ENCODE peak calls at places on chromosomes 13 and 19, in five cellular contexts. S is HL-60, U is psoas muscle, R is ovary, W is foreskin fibroblast. G is an unnamed sample.

GRCh38 chr13:52713894-52714293 is 25.7 kb downstream of the CNMD start:
- DNase-seq in R (no peak), W (peak), S (peak), U (no peak), G (no peak)

GRCh38 chr19:34317311-34317927 is 47.6 kb upstream of the GPI start:
- DNase-seq in W (peak), U (no peak), R (no peak), S (no peak), G (peak)

GRCh38 chr13:45321230-45321629 is 19.8 kb downstream of the TPT1 start:
- DNase-seq in R (no peak), W (no peak), S (peak), U (no peak), G (no peak)

GRCh38 chr19:47020992-47021496 is 1.4 kb downstream of the NPAS1 start:
- DNase-seq in S (no peak), R (no peak), U (no peak), W (peak), G (no peak)

GRCh38 chr19:58492265-58492664 is 16.1 kb downstream of the ZNF446 start:
- DNase-seq in S (no peak), W (no peak), R (no peak), U (no peak), G (no peak)

GRCh38 chr19:47637550-47637949 is 28.6 kb downstream of the BICRA start:
- DNase-seq in R (no peak), S (peak), U (peak), W (peak), G (no peak)

GRCh38 chr13:108508263-108508662 is 121.1 kb upstream of the MYO16 start:
- DNase-seq in U (no peak), R (no peak), S (peak), W (peak), G (peak)

GRCh38 chr13:31653730-31654129 is 85.6 kb upstream of the RXFP2 start:
- DNase-seq in S (no peak), R (no peak), U (no peak), W (no peak), G (no peak)

GRCh38 chr13:75801388-75801787 is 165.3 kb downstream of the LMO7 start:
- DNase-seq in U (no peak), R (no peak), S (no peak), W (no peak), G (no peak)

GRCh38 chr13:93727301-93728141 is 500.9 kb downstream of the GPC6 start:
- DNase-seq in W (peak), R (no peak), S (no peak), U (no peak), G (no peak)

GRCh38 chr13:25943666-25944065 is 108.2 kb downstream of the SHISA2 start:
- DNase-seq in U (no peak), S (peak), R (no peak), W (peak), G (peak)

GRCh38 chr13:41004875-41005693 is 14.0 kb downstream of the ELF1 start:
- DNase-seq in U (no peak), W (no peak), S (peak), R (no peak), G (no peak)

GRCh38 chr13:27508802-27509201 is 58.4 kb upstream of the MTIF3 start:
- DNase-seq in R (no peak), U (no peak), S (no peak), W (no peak), G (no peak)

GRCh38 chr13:97160421-97160820 is 61.7 kb upstream of the MBNL2 start:
- DNase-seq in R (no peak), W (no peak), S (no peak), U (no peak), G (no peak)

GRCh38 chr13:36787181-36787580 is 31.8 kb upstream of the RFXAP start:
- DNase-seq in S (no peak), U (no peak), R (no peak), W (no peak), G (peak)

GRCh38 chr13:25446261-25446660 is 74.5 kb downstream of the ATP8A2 start:
- DNase-seq in S (no peak), U (no peak), R (no peak), W (no peak), G (no peak)

GRCh38 chr19:44747739-44748425 is 626 bp upstream of the BCL3 start:
- DNase-seq in W (peak), R (peak), S (peak), U (peak), G (no peak)

GRCh38 chr13:113106053-113106452 is 462 bp downstream of the F7 start:
- DNase-seq in W (no peak), S (no peak), U (no peak), R (no peak), G (no peak)

GRCh38 chr13:112664501-112665203 is 25.2 kb upstream of the ATP11A start:
- DNase-seq in U (no peak), R (no peak), W (peak), S (no peak), G (peak)

GRCh38 chr13:99585609-99586008 is 84.3 kb downstream of the TM9SF2 start:
- DNase-seq in W (no peak), R (no peak), S (no peak), U (no peak), G (no peak)

GRCh38 chr13:100913143-100913542 is 238.5 kb upstream of the TMTC4 start:
- DNase-seq in U (no peak), W (no peak), S (no peak), R (no peak), G (no peak)

GRCh38 chr13:111897178-111897845 is 169.6 kb upstream of the SOX1 start:
- DNase-seq in R (no peak), U (no peak), W (no peak), S (no peak), G (no peak)

GRCh38 chr19:43078311-43078710 is 4.2 kb downstream of the PSG2 start:
- DNase-seq in S (no peak), U (no peak), R (no peak), W (peak), G (peak)

GRCh38 chr13:33466262-33466661 is 180.7 kb upstream of the STARD13 start:
- DNase-seq in R (no peak), U (no peak), W (no peak), S (no peak), G (no peak)
- TF ChIP-seq CTCF in R (no peak), U (no peak), W (no peak), S (no peak), G (no peak)

GRCh38 chr13:102679449-102680132 is 15.3 kb downstream of the METTL21C start:
- DNase-seq in U (no peak), S (no peak), W (no peak), R (no peak), G (no peak)
- TF ChIP-seq CTCF in U (no peak), S (no peak), W (no peak), R (no peak), G (no peak)

DNA sequence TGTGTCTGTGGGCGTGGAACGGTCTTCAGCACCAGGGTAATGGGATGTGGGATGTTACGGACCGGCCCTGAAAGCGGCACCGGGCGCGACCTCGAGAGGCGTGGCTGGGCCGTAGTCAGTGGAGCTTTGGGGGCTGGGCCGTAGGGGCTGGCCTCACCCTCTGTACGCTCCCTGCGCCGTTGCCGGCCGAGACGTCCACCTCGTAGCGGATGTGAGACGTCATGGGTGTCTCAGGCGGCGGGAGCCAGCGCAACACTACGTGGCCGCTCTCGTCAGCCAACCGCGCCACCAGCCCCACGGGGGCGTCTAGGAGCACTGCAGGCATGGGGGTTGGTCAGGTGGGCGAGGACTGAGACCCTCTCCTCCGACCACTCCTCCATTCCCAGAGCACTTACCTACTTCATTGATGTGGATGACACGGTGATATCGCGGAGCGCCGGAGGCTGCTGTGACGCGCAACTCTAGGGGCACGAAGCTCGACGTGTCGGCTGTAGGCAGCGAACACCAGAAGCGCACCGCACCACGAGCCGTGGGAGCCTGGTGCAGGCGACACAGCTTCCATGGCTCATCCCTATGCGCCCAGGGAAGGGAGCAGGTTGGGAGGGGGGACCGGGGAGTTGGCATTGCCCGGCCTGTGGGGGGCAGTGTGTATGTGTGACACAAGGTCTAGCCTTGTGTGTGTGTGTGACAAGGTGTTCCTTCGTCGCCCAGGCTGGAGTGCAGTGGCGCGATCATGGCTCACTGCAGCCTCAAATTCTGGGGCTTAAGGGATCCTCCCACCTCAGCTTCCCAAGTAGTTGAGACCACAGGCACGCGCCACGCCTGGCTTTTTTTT is 2.4 kb downstream of the EPOR start:
- DNase-seq in S (peak), W (peak), R (peak), U (peak), G (peak)
- TF ChIP-seq CTCF in S (no peak), W (no peak), R (no peak), U (no peak), G (peak)

DNA sequence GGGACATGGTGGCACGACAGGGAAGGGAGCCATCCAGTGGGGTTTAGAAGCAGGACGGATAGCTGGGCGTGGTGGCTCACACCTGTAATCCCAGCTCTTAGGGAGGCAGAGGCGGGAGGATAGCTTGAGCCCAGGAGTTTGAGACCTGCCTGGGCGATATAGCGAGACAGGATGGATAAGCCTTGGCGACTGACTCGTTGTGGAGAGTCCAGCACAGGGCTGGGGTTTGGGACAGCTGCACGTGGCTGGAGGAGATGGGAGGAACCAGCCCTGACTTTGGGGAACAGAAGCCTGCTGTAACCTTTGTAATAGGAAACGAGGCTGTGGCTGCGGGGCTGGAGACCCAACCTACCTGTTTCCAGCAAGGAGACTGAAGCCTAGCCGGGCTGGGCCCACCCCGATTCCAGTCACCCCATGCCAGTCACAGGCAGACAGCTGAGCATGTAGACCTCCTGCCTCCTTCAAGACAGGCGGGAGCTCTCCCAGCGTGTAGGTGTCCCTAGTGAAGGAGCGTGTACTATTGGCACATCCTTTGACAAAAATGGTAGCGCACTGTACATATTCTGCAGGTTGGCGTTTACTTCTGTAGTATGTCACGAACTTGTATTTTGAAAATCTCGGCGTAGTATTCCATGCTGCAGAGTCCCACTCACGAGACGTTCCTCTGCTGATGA is 8.0 kb downstream of the LENG1 start:
- DNase-seq in W (no peak), U (no peak), R (no peak), S (no peak), G (no peak)
- TF ChIP-seq CTCF in W (no peak), U (no peak), R (no peak), S (no peak), G (no peak)

GRCh38 chr13:56558698-56559320 is 581.9 kb upstream of the PRR20A start:
- DNase-seq in W (no peak), R (no peak), S (no peak), U (no peak), G (peak)

GRCh38 chr13:56561327-56561726 is 579.4 kb upstream of the PRR20A start:
- DNase-seq in R (no peak), U (no peak), S (no peak), W (no peak), G (peak)
- TF ChIP-seq CTCF in R (no peak), U (no peak), S (no peak), W (no peak), G (peak)

GRCh38 chr19:14089412-14089661 is 1.2 kb downstream of the SAMD1 start:
- DNase-seq in S (no peak), U (no peak), W (peak), R (no peak), G (no peak)
- TF ChIP-seq CTCF in S (no peak), U (no peak), W (no peak), R (no peak), G (peak)

DNA sequence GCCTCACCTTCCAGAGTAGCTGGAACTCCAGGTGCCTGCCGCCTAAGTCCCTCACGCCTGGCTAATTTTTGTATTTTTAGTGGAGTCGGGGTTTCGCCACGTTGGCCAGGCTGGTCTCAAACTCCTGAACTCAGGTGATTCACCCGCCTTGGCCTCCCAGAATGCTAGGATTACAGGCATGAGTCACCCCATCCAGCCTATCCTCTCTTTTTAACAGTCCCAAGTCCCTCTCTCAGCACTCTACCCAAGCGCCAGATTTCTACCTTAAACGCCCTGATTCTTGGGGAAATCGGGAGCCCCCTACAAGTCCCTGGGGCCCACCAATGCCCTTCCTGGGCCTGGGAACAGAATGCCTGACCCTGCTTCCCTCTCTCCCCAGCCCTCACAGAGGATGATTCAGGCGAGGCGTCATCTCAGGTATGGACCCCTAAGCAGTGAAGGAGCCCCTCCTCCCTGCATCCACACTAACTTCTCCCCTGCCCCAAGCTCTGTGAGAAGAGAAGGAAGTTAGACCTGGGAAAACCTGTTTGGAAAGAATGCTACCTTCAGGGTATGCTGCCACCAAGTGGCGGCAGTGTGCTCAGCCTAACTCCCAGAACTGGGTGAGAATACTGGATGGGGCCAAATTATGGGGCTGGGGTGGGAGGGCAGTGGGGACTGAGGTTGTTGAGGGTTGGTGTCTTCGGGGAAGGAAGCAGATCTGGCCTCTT is 20.8 kb upstream of the EBI3 start:
- DNase-seq in R (no peak), U (no peak), W (peak), S (no peak), G (peak)
- TF ChIP-seq CTCF in R (no peak), U (peak), W (peak), S (peak), G (peak)

DNA sequence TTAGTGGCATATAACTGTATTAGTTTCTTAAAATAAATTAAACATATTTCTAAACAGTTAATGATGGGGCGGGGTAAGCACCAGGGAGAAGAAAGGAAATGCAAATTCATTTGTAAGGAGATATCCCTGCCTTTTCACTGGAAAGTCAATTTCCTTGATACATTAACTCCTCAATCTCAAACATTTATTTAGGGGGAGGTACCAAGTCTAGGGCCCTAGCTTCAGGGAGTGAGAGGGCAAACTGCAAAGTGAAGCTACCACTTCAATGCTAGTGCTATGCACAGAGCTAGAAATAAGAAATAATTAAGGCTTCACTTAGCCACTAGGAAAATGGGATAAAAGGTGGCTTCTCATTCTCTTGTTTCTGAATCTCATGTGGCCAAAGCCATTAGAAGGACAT is 115.3 kb upstream of the FNDC3A start:
- DNase-seq in U (no peak), S (no peak), R (no peak), W (no peak), G (no peak)
- TF ChIP-seq CTCF in U (no peak), S (no peak), R (no peak), W (no peak), G (no peak)

G was measured in epithelial cell of esophagus.